ENCODE peak calls at places on chromosomes 3 and 15, in four cellular contexts. F is GM12878, Y is aorta, C is body of pancreas. U is an unnamed sample. For H3K36me3, the result is how much of the 10 kb centered on the place peaks cover.

GRCh38 chr3:61448378-61448777 is 113.0 kb upstream of the PTPRG start:
- DNase-seq in F (no peak), Y (no peak), C (no peak), U (no peak)

GRCh38 chr3:6994081-6994668 is 133.3 kb downstream of the GRM7 start:
- DNase-seq in F (no peak), C (no peak), Y (no peak), U (no peak)

GRCh38 chr3:121985841-121986240 is 36.2 kb downstream of the ILDR1 start:
- DNase-seq in F (no peak), Y (no peak), C (no peak), U (no peak)

GRCh38 chr3:49699281-49699723 is 9.9 kb downstream of the RNF123 start:
- DNase-seq in Y (no peak), F (no peak), C (no peak), U (no peak)

GRCh38 chr3:140187028-140187427 is 252.0 kb downstream of the CLSTN2 start:
- DNase-seq in C (no peak), Y (no peak), F (no peak), U (no peak)

GRCh38 chr15:39429898-39430357 is 151.0 kb upstream of the THBS1 start:
- DNase-seq in F (no peak), C (no peak), Y (no peak), U (no peak)

GRCh38 chr15:74315626-74316025 is 51.8 kb downstream of the CYP11A1 start:
- DNase-seq in C (no peak), F (peak), Y (no peak), U (no peak)

GRCh38 chr3:58176827-58177489 is 33.8 kb downstream of the DNASE1L3 start:
- DNase-seq in C (no peak), F (no peak), Y (peak), U (no peak)

GRCh38 chr15:101264911-101265641 is 12.2 kb downstream of the SELENOS start:
- DNase-seq in C (no peak), F (peak), Y (no peak), U (no peak)

GRCh38 chr15:63881431-63881830 is 47.7 kb upstream of the HERC1 start:
- DNase-seq in Y (no peak), F (peak), C (no peak), U (no peak)

GRCh38 chr15:57947781-57948180 is 117.7 kb downstream of the ALDH1A2 start:
- DNase-seq in F (no peak), C (no peak), Y (peak), U (no peak)

GRCh38 chr3:155282416-155283091 is 10.9 kb downstream of the STRIT1 start:
- DNase-seq in C (no peak), F (no peak), Y (no peak), U (no peak)

GRCh38 chr3:104564045-104564643 is 802.6 kb upstream of the ALCAM start:
- DNase-seq in Y (peak), C (peak), F (no peak), U (no peak)

GRCh38 chr3:42752441-42752840 is 20.6 kb downstream of the CCDC13 start:
- DNase-seq in Y (no peak), C (no peak), F (no peak), U (peak)

GRCh38 chr15:80550219-80550909 is 144.7 kb upstream of the ABHD17C start:
- DNase-seq in Y (no peak), C (no peak), F (peak), U (no peak)

GRCh38 chr3:16056210-16056607 is 118.3 kb upstream of the GALNT15 start:
- DNase-seq in F (no peak), Y (peak), C (peak), U (no peak)

GRCh38 chr3:177598110-177598833 is 401.0 kb upstream of the TBL1XR1 start:
- DNase-seq in C (no peak), Y (no peak), F (no peak), U (no peak)

GRCh38 chr3:3589715-3590130 is 209.5 kb upstream of the LRRN1 start:
- DNase-seq in F (peak), Y (no peak), C (no peak), U (no peak)

GRCh38 chr3:126287536-126288181 is 69.5 kb downstream of the KLF15 start:
- DNase-seq in C (peak), Y (peak), F (no peak), U (no peak)

GRCh38 chr3:79602385-79602784 is 165.4 kb downstream of the ROBO1 start:
- DNase-seq in C (no peak), F (no peak), Y (no peak), U (no peak)

GRCh38 chr3:139533781-139534443 is 5.6 kb downstream of the RBP1 start:
- DNase-seq in C (peak), Y (peak), F (no peak), U (no peak)

GRCh38 chr15:39925112-39925830 is 5.2 kb upstream of the GPR176 start:
- DNase-seq in F (no peak), C (no peak), Y (no peak), U (no peak)

GRCh38 chr3:123039178-123039577 is 11.6 kb upstream of the SEMA5B start:
- DNase-seq in C (no peak), Y (no peak), F (no peak), U (no peak)

GRCh38 chr15:88066758-88067157 is 189.8 kb downstream of the NTRK3 start:
- DNase-seq in F (no peak), Y (no peak), C (no peak), U (no peak)

GRCh38 chr15:70086636-70087035 is 11.1 kb downstream of the TLE3 start:
- DNase-seq in C (no peak), Y (peak), F (no peak), U (no peak)

GRCh38 chr3:11907667-11908660 is 61.3 kb upstream of the TAMM41 start:
- DNase-seq in F (no peak), Y (no peak), C (no peak), U (no peak)

GRCh38 chr3:139455855-139456254 is 20.5 kb downstream of the RBP2 start:
- DNase-seq in C (no peak), F (no peak), Y (no peak), U (no peak)

GRCh38 chr3:65995030-65995429 is 43.7 kb downstream of the MAGI1 start:
- DNase-seq in C (no peak), Y (no peak), F (no peak), U (no peak)

GRCh38 chr3:14222900-14223594 is 44.4 kb downstream of the LSM3 start:
- DNase-seq in C (no peak), Y (no peak), F (peak), U (no peak)

GRCh38 chr15:71332605-71333004 is 217.3 kb downstream of the THSD4 start:
- DNase-seq in Y (no peak), F (no peak), C (no peak), U (no peak)

GRCh38 chr15:41507820-41508290 is 5.8 kb downstream of the LTK start:
- DNase-seq in F (no peak), C (peak), Y (no peak), U (no peak)

GRCh38 chr3:140166908-140167599 is 232.1 kb downstream of the CLSTN2 start:
- DNase-seq in C (no peak), F (no peak), Y (no peak), U (no peak)

GRCh38 chr15:63945005-63945788 is 101.1 kb downstream of the DAPK2 start:
- DNase-seq in F (no peak), Y (peak), C (peak), U (peak)

GRCh38 chr15:70196314-70197291 is 98.9 kb upstream of the TLE3 start:
- DNase-seq in Y (no peak), F (peak), C (peak), U (peak)

GRCh38 chr15:67072951-67073350 is 7.5 kb downstream of the SMAD3 start:
- DNase-seq in C (no peak), Y (no peak), F (no peak), U (no peak)

GRCh38 chr15:92898988-92899909 is 875 bp upstream of the CHD2 start:
- DNase-seq in Y (no peak), F (no peak), C (no peak), U (no peak)
- H3K36me3 ChIP-seq in Y (under half), F (under half), C (under half), U (half or more)

GRCh38 chr3:31165399-31165860 is 271.0 kb upstream of the GADL1 start:
- DNase-seq in F (no peak), C (no peak), Y (no peak), U (no peak)
- H3K36me3 ChIP-seq in F (under half), C (under half), Y (under half), U (under half)

DNA sequence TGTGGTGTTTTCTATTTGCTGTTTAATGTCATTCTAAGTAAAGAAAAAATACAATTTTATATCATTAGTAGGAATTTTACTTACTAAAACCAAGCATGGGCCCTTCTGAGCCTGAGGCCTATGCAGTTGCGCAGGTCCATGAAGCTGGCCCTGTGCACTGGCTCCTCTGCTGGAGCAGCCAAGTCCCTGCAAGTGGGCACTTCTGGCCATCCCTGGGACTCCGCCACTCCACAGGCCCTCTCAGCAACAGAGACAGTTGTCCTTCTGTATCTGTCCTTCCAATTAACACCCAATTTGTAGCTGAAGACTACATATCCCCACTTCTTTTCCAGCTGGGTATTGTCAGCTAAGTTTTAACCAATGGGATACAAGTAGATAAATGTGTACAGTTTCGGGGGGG is 49.9 kb upstream of the RYK start:
- DNase-seq in Y (no peak), C (no peak), F (no peak), U (no peak)
- H3K36me3 ChIP-seq in Y (under half), C (under half), F (under half), U (under half)

GRCh38 chr3:187132666-187133065 is 6.6 kb downstream of the RPL39L start:
- DNase-seq in C (no peak), Y (no peak), F (no peak), U (no peak)
- H3K36me3 ChIP-seq in C (under half), Y (under half), F (under half), U (under half)

GRCh38 chr15:90439946-90440345 is 51.9 kb downstream of the IQGAP1 start:
- DNase-seq in F (no peak), Y (no peak), C (no peak), U (no peak)
- H3K36me3 ChIP-seq in F (under half), Y (under half), C (under half), U (half or more)

DNA sequence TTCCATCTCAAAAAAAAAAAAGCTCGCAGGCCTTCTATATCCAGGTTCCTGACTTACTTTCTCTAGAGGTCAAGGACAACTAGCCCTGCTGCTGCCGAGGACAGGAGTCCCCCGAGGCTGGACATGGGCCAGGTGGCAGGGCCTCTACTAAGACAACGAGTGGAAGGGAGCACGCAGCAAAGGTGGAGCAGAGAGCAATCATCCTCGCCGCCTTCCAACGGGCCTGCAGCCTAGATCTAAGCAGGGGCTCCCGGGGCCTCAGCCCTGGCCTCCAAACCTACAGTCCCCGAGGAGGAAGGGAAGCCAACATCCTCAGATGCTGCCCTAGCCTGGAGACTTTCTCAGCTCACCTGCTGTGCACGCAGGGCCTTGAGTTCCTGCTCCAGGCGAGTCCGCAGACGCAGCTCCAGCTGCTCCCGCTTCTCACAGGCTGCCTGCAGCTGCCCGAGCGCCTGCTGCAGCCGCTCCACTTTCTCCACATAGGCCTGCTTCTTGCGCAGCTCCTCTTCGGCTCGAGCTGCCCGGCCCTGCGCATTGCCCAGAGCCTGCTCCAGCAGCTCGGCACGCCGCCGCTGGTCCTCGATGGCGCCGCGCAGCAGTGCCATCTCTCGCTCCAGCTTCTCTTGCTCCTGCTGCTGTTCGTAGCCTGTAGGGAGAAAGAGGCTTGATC is 12.9 kb downstream of the AMOTL2 start:
- DNase-seq in F (no peak), Y (peak), C (no peak), U (peak)
- H3K36me3 ChIP-seq in F (under half), Y (under half), C (under half), U (half or more)

GRCh38 chr15:25056484-25057429 is 102.0 kb downstream of the SNRPN start:
- DNase-seq in C (peak), F (no peak), Y (no peak), U (peak)

GRCh38 chr15:25055356-25056068 is 100.7 kb downstream of the SNRPN start:
- DNase-seq in C (peak), Y (no peak), F (no peak), U (peak)

GRCh38 chr15:25053000-25053815 is 98.4 kb downstream of the SNRPN start:
- DNase-seq in F (no peak), C (peak), Y (no peak), U (no peak)

GRCh38 chr15:25054329-25054728 is 99.5 kb downstream of the SNRPN start:
- DNase-seq in Y (no peak), C (no peak), F (no peak), U (no peak)

DNA sequence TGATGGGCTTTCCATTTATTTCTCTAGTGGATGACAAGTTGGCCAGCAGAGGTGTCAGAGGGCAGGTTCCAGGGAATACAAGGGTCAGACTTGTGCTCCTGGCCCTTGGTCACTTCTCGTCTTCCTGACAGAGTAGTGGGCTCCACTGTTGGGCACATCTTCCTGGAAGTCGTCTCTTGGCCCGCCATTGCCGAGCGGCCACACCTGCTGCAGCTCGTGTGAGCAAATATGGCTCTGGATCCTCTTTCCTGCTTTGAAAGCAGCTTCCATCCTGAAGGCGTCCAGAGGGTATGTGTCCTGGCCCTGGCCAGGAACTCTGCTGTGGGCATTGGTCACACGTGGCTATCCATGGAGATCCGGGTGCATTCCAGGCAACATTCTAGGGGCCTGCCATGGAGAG is 100.2 kb downstream of the SNRPN start:
- DNase-seq in F (no peak), C (no peak), Y (no peak), U (no peak)
- H3K36me3 ChIP-seq in F (under half), C (under half), Y (under half), U (half or more)

U was measured in RWPE2.